ENCODE peak calls at places on chromosomes 6 and 20, in five cellular contexts. Y, I, D, G and X are unnamed samples.
A peak's percentile ranks its signal among the peaks of the same experiment; 100 is the strongest.

GRCh38 chr6:149409617-149410016 is 9.6 kb downstream of the SUMO4 start:
- DNase-seq in Y (no peak), I (no peak), D (no peak), G (no peak), X (no peak)

GRCh38 chr6:41584668-41585205 is 38.6 kb downstream of the FOXP4 start:
- DNase-seq in Y (no peak), I (no peak), D (no peak), G (no peak), X (no peak)

GRCh38 chr6:3504354-3504753 is 47.5 kb upstream of the SLC22A23 start:
- DNase-seq in Y (no peak), I (no peak), D (no peak), G (no peak), X (no peak)

GRCh38 chr20:59823030-59823423 is 110.4 kb downstream of the SYCP2 start:
- DNase-seq in Y (no peak), I (no peak), D (no peak), G (no peak), X (no peak)

GRCh38 chr6:143507358-143508145 is 4.0 kb downstream of the FUCA2 start:
- DNase-seq in Y (no peak), I (no peak), D (no peak), G (no peak), X (no peak)

GRCh38 chr6:108118791-108119211 is 44.3 kb upstream of the OSTM1 start:
- DNase-seq in Y (no peak), I (no peak), D (peak; percentile 12), G (no peak), X (peak; percentile 4)

GRCh38 chr20:35145141-35145564 is 2.0 kb downstream of the EDEM2 start:
- DNase-seq in Y (no peak), I (peak; percentile 74), D (peak; percentile 79), G (peak; percentile 39), X (no peak)

GRCh38 chr6:113457751-113458150 is 399.4 kb upstream of the MARCKS start:
- DNase-seq in Y (no peak), I (no peak), D (no peak), G (no peak), X (no peak)

GRCh38 chr6:144378437-144378836 is 93.3 kb downstream of the UTRN start:
- DNase-seq in Y (no peak), I (no peak), D (peak; percentile 49), G (no peak), X (no peak)

GRCh38 chr6:32627831-32628230 is 9.4 kb upstream of the HLA-DQA1 start:
- DNase-seq in Y (no peak), I (no peak), D (peak; percentile 49), G (no peak), X (no peak)

GRCh38 chr6:125866433-125866832 is 75.7 kb downstream of the NCOA7 start:
- DNase-seq in Y (no peak), I (no peak), D (no peak), G (no peak), X (no peak)

GRCh38 chr6:130259140-130259539 is 36.4 kb upstream of the SAMD3 start:
- DNase-seq in Y (no peak), I (no peak), D (no peak), G (no peak), X (no peak)

GRCh38 chr6:18551228-18551627 is 164.1 kb downstream of the RNF144B start:
- DNase-seq in Y (no peak), I (no peak), D (peak; percentile 77), G (peak; percentile 69), X (no peak)

GRCh38 chr20:51373713-51374481 is 168.6 kb downstream of the NFATC2 start:
- DNase-seq in Y (no peak), I (no peak), D (peak; percentile 48), G (no peak), X (no peak)

GRCh38 chr6:106125925-106126435 is 39.8 kb downstream of the PRDM1 start:
- DNase-seq in Y (no peak), I (no peak), D (no peak), G (no peak), X (no peak)

GRCh38 chr6:32439708-32440214 is at the start of gene HLA-DRA:
- DNase-seq in Y (peak; percentile 6), I (peak; percentile 5), D (peak; percentile 57), G (peak; percentile 66), X (no peak)

GRCh38 chr6:118680452-118681095 is 29.2 kb upstream of the CEP85L start:
- DNase-seq in Y (no peak), I (no peak), D (no peak), G (no peak), X (peak; percentile 28)

GRCh38 chr20:34403908-34404307 is 40.8 kb downstream of the ITCH start:
- DNase-seq in Y (no peak), I (no peak), D (no peak), G (no peak), X (no peak)

GRCh38 chr20:54173653-54174451 is at the start of gene CYP24A1:
- DNase-seq in Y (no peak), I (no peak), D (no peak), G (no peak), X (peak; percentile 16)

GRCh38 chr6:31055401-31055800 is 45.1 kb downstream of the MUC22 start:
- DNase-seq in Y (no peak), I (no peak), D (no peak), G (no peak), X (no peak)

GRCh38 chr20:58150772-58151171 is 77.7 kb downstream of the ANKRD60 start:
- DNase-seq in Y (no peak), I (peak; percentile 19), D (no peak), G (no peak), X (no peak)

GRCh38 chr6:40719671-40720374 is 132.7 kb upstream of the LRFN2 start:
- DNase-seq in Y (no peak), I (no peak), D (peak; percentile 53), G (peak; percentile 5), X (no peak)

GRCh38 chr6:132730560-132730959 is 16.7 kb upstream of the VNN1 start:
- DNase-seq in Y (no peak), I (no peak), D (peak; percentile 34), G (peak; percentile 77), X (no peak)

GRCh38 chr20:34065260-34065659 is 46.8 kb downstream of the EIF2S2 start:
- DNase-seq in Y (no peak), I (no peak), D (peak; percentile 84), G (peak; percentile 83), X (no peak)

GRCh38 chr6:6711832-6712231 is 123.3 kb downstream of the LY86 start:
- DNase-seq in Y (no peak), I (no peak), D (no peak), G (no peak), X (no peak)

GRCh38 chr6:44179072-44179536 is 20.5 kb downstream of the CAPN11 start:
- DNase-seq in Y (no peak), I (no peak), D (no peak), G (no peak), X (no peak)

GRCh38 chr6:32967151-32968091 is 973 bp upstream of the BRD2 start:
- DNase-seq in Y (no peak), I (peak; percentile 23), D (peak; percentile 57), G (peak; percentile 45), X (no peak)

GRCh38 chr6:15741405-15741804 is 78.6 kb upstream of the DTNBP1 start:
- DNase-seq in Y (no peak), I (no peak), D (no peak), G (no peak), X (no peak)

GRCh38 chr6:100171533-100172321 is 177.7 kb upstream of the MCHR2 start:
- DNase-seq in Y (no peak), I (no peak), D (no peak), G (peak; percentile 45), X (no peak)

GRCh38 chr6:135540207-135540877 is 42.8 kb upstream of the AHI1 start:
- DNase-seq in Y (no peak), I (no peak), D (peak; percentile 80), G (no peak), X (no peak)